ENCODE peak calls at places on chromosomes 16 and 17, in nine cellular contexts. T is fibroblast of lung; Q is esophagus squamous epithelium; U is neural progenitor cell; K is Peyer's patch; Y is CD8-positive, alpha-beta T cell; W is heart right ventricle; D is DND-41; J is CD4-positive, CD25-positive, alpha-beta regulatory T cell. F is an unnamed sample. For H3K36me3, the result is how much of the 10 kb centered on the place peaks cover.

GRCh38 chr16:55506083-55506482 is 2.8 kb upstream of the LPCAT2 start:
- DNase-seq in U (no peak), K (no peak), T (no peak), D (no peak), Q (no peak), W (no peak), J (no peak), Y (no peak), F (no peak)

GRCh38 chr16:4574919-4575705 is 19.0 kb downstream of the C16orf96 start:
- DNase-seq in K (no peak), Y (no peak), T (no peak), D (no peak), W (no peak), J (no peak), U (peak), Q (no peak), F (no peak)

GRCh38 chr16:52545157-52545543 is 1.8 kb downstream of the TOX3 start:
- DNase-seq in Y (no peak), J (no peak), W (no peak), U (peak), T (no peak), D (no peak), K (no peak), Q (no peak), F (no peak)

GRCh38 chr17:50440172-50440837 is 14.3 kb downstream of the ACSF2 start:
- DNase-seq in U (no peak), D (no peak), J (no peak), T (no peak), K (no peak), W (no peak), Q (no peak), Y (no peak), F (no peak)

GRCh38 chr16:3458852-3459361 is 15.4 kb downstream of the NAA60 start:
- DNase-seq in K (no peak), D (no peak), W (no peak), T (peak), J (peak), U (no peak), Y (no peak), Q (no peak), F (no peak)

GRCh38 chr17:77959926-77960521 is 1.5 kb downstream of the TNRC6C start:
- DNase-seq in D (peak), W (peak), K (no peak), T (peak), U (peak), J (peak), Q (no peak), Y (peak), F (peak)

GRCh38 chr16:57152096-57153093 is 33.4 kb downstream of the PSME3IP1 start:
- DNase-seq in Q (no peak), W (no peak), K (no peak), U (no peak), T (no peak), Y (no peak), D (no peak), J (no peak), F (no peak)

GRCh38 chr17:43359469-43360105 is 39.2 kb upstream of the ARL4D start:
- DNase-seq in Y (no peak), K (no peak), Q (no peak), U (no peak), W (no peak), J (no peak), D (peak), T (no peak), F (no peak)

GRCh38 chr16:68234188-68235104 is 1.5 kb downstream of the ESRP2 start:
- DNase-seq in D (no peak), Y (no peak), Q (no peak), T (no peak), J (no peak), U (no peak), W (no peak), K (no peak), F (no peak)

GRCh38 chr17:41738077-41738800 is 3.8 kb upstream of the HAP1 start:
- DNase-seq in Q (no peak), J (peak), D (peak), Y (peak), K (peak), U (peak), W (peak), T (peak), F (peak)

GRCh38 chr16:396605-397004 is 394 bp upstream of the NME4 start:
- DNase-seq in U (peak), Q (no peak), D (peak), K (no peak), T (peak), J (no peak), Y (no peak), W (no peak), F (no peak)

GRCh38 chr17:3715296-3715695 is 8.4 kb upstream of the HASPIN start:
- DNase-seq in T (no peak), D (no peak), W (no peak), K (no peak), Q (no peak), J (no peak), U (no peak), Y (no peak), F (no peak)

GRCh38 chr16:74107795-74108610 is 188.6 kb upstream of the PSMD7 start:
- DNase-seq in D (peak), Y (peak), K (no peak), J (peak), U (peak), Q (no peak), T (no peak), W (peak), F (no peak)

GRCh38 chr17:4945176-4945943 is 3.0 kb downstream of the PFN1 start:
- DNase-seq in T (peak), K (peak), W (peak), Q (no peak), J (peak), D (peak), Y (peak), U (no peak), F (peak)

GRCh38 chr17:36089888-36090836 is at the start of gene CCL3:
- DNase-seq in Y (peak), K (peak), W (peak), J (peak), U (no peak), Q (no peak), D (no peak), T (no peak), F (no peak)

GRCh38 chr17:70775667-70776066 is 606.3 kb downstream of the KCNJ2 start:
- DNase-seq in U (no peak), D (no peak), J (no peak), Q (no peak), K (no peak), W (no peak), T (no peak), Y (no peak), F (no peak)

GRCh38 chr17:45160505-45161287 is 979 bp upstream of the HEXIM2 start:
- DNase-seq in T (peak), Q (no peak), W (peak), U (peak), J (peak), Y (peak), K (peak), D (peak), F (peak)

GRCh38 chr16:14423344-14423743 is 206.7 kb downstream of the PARN start:
- DNase-seq in Q (no peak), J (no peak), D (no peak), U (no peak), Y (no peak), T (peak), K (no peak), W (no peak), F (no peak)

GRCh38 chr17:40017422-40018080 is 2.3 kb downstream of the CSF3 start:
- DNase-seq in U (no peak), D (no peak), Q (no peak), K (no peak), Y (no peak), T (no peak), W (no peak), J (no peak), F (no peak)

GRCh38 chr16:53220585-53220984 is 165.8 kb downstream of the CHD9 start:
- DNase-seq in D (no peak), Y (peak), T (peak), W (peak), U (peak), Q (no peak), J (no peak), K (no peak), F (no peak)

GRCh38 chr16:48432136-48432535 is 46.9 kb upstream of the SIAH1 start:
- DNase-seq in D (no peak), J (no peak), Y (no peak), Q (no peak), T (no peak), W (no peak), U (no peak), K (no peak), F (no peak)

GRCh38 chr17:40358323-40359038 is 6.1 kb downstream of the GJD3 start:
- DNase-seq in J (peak), Q (no peak), U (peak), W (peak), Y (peak), T (peak), K (peak), D (peak), F (peak)

GRCh38 chr17:34570491-34570890 is 8.9 kb upstream of the TMEM132E start:
- DNase-seq in Q (no peak), Y (no peak), U (no peak), D (no peak), W (no peak), T (no peak), K (no peak), J (no peak), F (no peak)

GRCh38 chr17:34567665-34568064 is 11.7 kb upstream of the TMEM132E start:
- DNase-seq in Y (no peak), J (no peak), Q (no peak), T (no peak), W (no peak), D (no peak), U (no peak), K (no peak), F (no peak)

GRCh38 chr17:34569591-34569990 is 9.8 kb upstream of the TMEM132E start:
- DNase-seq in Q (no peak), W (no peak), K (no peak), D (no peak), Y (no peak), J (no peak), T (no peak), U (no peak), F (no peak)

GRCh38 chr17:34566873-34567272 is 12.5 kb upstream of the TMEM132E start:
- DNase-seq in D (no peak), J (no peak), Q (no peak), T (no peak), W (no peak), K (no peak), Y (no peak), U (no peak), F (no peak)

DNA sequence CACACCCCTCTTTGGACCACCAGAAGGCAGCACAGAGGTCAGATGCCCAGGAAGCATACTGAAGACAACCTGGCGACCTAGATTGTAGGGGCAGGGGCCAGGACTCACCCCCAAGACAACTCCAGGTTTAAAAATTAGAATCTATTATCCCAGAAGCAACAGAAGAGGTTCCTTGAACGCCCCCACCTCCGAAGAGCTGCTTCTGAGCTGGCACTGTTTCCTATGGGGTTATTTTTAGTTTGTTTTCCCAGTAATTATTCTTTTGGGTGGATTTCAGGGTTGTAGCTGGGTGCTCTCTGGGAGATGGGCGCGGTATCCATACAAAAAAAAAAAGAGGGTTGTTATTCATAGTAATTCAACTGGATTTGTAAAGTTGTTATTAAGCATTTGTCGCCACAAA is 10.4 kb upstream of the TMEM132E start:
- DNase-seq in Y (no peak), U (no peak), T (no peak), W (no peak), K (no peak), J (no peak), Q (no peak), D (no peak), F (no peak)
- H3K4me3 ChIP-seq in Y (no peak), U (no peak), T (no peak), W (no peak), K (no peak), J (no peak), Q (no peak), D (no peak), F (no peak)

DNA sequence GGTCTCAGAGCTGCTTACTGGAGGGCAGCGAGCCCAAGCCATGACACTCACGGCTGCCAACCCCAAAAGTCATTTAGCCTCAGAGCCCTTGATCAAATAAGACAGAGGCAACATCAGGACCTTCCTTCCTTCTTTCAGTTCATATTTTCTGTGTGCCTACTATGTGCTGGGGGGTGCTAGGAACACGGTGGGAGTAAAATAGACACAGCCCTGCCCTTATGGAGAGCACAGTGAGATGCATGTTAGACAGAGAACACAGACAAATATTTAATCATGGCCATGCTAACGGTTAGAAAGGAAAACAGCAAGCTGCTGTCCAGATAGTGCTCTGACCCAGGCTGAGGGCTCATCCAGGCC is 4.5 kb upstream of the BRD7 start:
- DNase-seq in Y (no peak), T (no peak), J (no peak), K (no peak), U (no peak), W (no peak), D (no peak), Q (no peak), F (no peak)
- H3K27ac ChIP-seq in Y (no peak), T (no peak), J (no peak), K (no peak), U (no peak), W (peak), D (no peak), Q (no peak), F (no peak)

DNA sequence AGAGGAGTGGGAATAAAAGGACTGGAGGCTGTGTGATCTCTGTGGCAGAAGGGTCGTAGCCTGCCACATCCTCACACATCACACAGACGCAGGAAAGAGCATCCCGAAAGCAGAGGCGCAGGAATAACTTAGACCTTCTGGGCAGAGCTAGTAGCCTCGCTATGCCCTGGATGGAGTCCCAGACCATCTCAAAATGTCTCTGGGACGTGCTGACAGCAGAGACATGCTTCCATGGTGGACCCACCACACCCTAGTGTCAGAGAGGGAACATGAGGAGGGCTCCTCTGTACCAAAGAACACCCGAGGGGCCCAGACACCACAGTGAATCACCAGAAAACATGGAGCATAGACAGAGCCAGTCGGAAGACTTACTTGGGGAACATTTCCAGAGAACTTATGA is 29.6 kb upstream of the FAAP100 start:
- DNase-seq in Q (no peak), T (no peak), D (no peak), K (no peak), W (no peak), J (no peak), Y (no peak), U (no peak), F (no peak)
- H3K36me3 ChIP-seq in Q (under half), T (under half), D (half or more), K (under half), W (under half), J (half or more), Y (under half), U (under half), F (under half)

GRCh38 chr16:88853336-88853941 is 3.3 kb downstream of the GALNS start:
- DNase-seq in K (no peak), Q (no peak), W (no peak), T (no peak), Y (no peak), U (no peak), J (no peak), D (no peak), F (no peak)

GRCh38 chr16:88856122-88856827 is 472 bp downstream of the GALNS start:
- DNase-seq in Y (peak), J (no peak), T (no peak), U (peak), D (no peak), K (no peak), W (no peak), Q (no peak), F (no peak)

GRCh38 chr16:88854306-88855111 is 2.2 kb downstream of the GALNS start:
- DNase-seq in T (no peak), Q (no peak), Y (peak), U (no peak), D (peak), K (peak), W (no peak), J (peak), F (no peak)

GRCh38 chr16:88855736-88856121 is 1.0 kb downstream of the GALNS start:
- DNase-seq in T (no peak), K (no peak), W (no peak), D (no peak), Q (no peak), J (no peak), U (no peak), Y (no peak), F (peak)

DNA sequence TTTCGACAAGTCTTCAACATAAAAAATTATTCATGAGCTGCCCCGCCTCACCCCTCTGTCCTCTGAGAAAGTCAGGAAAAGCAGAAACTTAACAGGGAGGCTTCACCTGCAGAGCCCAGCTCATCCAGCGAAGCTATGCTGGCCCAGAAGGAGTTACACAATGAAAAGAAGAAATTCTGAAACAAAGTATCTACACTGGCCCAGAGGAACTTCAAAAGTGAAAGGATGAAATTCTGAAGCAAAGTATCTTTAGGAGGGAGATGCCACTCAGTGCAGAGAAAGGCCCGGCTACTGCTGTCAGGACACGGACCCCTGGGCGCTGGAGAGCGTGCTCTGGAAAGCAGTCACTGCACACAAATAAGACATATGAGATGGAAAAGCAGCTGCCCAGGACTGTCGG is 1.6 kb downstream of the GALNS start:
- DNase-seq in K (no peak), D (no peak), U (no peak), Y (no peak), T (no peak), J (no peak), W (no peak), Q (no peak), F (no peak)
- H3K4me3 ChIP-seq in K (no peak), D (no peak), U (no peak), Y (no peak), T (no peak), J (no peak), W (no peak), Q (no peak), F (no peak)

GRCh38 chr16:28039493-28039892 is 24.0 kb downstream of the GSG1L start:
- DNase-seq in Y (no peak), J (no peak), Q (no peak), U (no peak), D (no peak), K (no peak), T (no peak), W (no peak), F (no peak)
- H3K27ac ChIP-seq in Y (no peak), J (no peak), Q (no peak), U (no peak), D (no peak), K (no peak), T (no peak), W (no peak), F (no peak)

DNA sequence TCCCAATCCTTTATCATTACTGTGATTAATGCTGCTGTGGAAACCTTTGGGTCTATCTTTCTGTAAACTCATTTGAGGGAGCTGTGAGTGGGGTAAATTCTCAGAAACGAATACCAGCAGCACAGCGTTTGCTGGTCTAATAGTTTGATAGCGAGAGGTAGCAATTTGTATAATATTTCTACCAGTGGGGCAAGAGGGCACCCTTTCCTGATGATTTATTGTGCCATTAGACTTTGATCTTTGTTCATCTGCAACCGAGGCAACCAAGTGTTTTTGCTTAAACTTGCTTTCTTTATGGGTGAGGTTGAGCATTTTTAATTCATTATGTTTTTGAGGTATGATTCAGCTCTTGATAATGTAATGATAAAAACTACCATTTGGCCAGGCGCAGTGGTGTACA is 81.2 kb downstream of the PLCG2 start:
- DNase-seq in K (no peak), U (no peak), D (no peak), Q (no peak), J (no peak), W (no peak), T (no peak), Y (no peak), F (no peak)
- H3K36me3 ChIP-seq in K (under half), U (under half), D (under half), Q (under half), J (under half), W (under half), T (under half), Y (under half), F (under half)

DNA sequence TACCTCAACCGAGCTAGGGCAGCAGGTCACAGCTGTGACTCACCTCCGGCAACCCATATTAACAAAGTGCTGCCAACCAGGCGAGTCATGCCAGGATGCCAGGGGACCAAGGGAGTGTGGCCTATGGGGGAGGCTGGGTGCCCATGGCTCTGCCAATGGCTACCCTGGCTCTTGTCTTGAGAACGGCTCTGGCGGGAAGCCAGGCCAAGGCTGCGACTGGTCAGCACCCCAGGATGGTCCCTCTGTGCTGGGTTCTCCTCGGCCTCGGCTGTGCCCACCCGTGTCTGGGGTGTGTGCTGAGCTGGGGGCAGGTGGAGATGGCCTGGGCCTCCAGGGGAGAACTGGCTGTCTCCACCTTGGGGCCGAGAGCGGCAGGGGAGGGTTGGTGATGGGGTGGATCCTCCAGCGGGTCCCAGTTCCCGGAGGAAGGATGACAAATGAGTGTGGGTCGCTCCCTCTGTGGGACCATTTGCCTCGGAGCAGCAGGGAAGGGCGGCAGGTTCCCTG is 75.9 kb downstream of the MRC2 start:
- DNase-seq in D (no peak), T (peak), W (no peak), Y (no peak), U (no peak), K (no peak), J (no peak), Q (no peak), F (no peak)
- H3K4me3 ChIP-seq in D (no peak), T (no peak), W (peak), Y (peak), U (peak), K (no peak), J (no peak), Q (peak), F (peak)

F was measured in effector memory CD4-positive, alpha-beta T cell.